ENCODE peak calls at places on chromosomes 6 and 20, in seven cellular contexts. One of them, this sample, is unnamed.

GRCh38 chr6:135299256-135299655 is 118.1 kb downstream of the MYB start:
- DNase-seq in OCI-LY7: no peak
- DNase-seq in activated T-cell treated with anti-CD3 and anti-CD28 coated beads for 24 hours: no peak
- DNase-seq in activated naive CD4-positive, alpha-beta T cell: no peak
- DNase-seq in colonic mucosa: no peak
- DNase-seq in iPS-NIHi11: no peak
- DNase-seq in T-helper 1 cell: no peak
- DNase-seq in this sample: no peak

GRCh38 chr6:14673201-14673600 is 555.6 kb downstream of the CD83 start:
- DNase-seq in activated T-cell treated with anti-CD3 and anti-CD28 coated beads for 24 hours: no peak
- DNase-seq in colonic mucosa: no peak
- DNase-seq in OCI-LY7: no peak
- DNase-seq in activated naive CD4-positive, alpha-beta T cell: no peak
- DNase-seq in T-helper 1 cell: no peak
- DNase-seq in iPS-NIHi11: no peak
- DNase-seq in this sample: no peak

GRCh38 chr6:169984181-169985120 is 233.0 kb downstream of the ERMARD start:
- DNase-seq in iPS-NIHi11: no peak
- DNase-seq in activated T-cell treated with anti-CD3 and anti-CD28 coated beads for 24 hours: no peak
- DNase-seq in T-helper 1 cell: no peak
- DNase-seq in activated naive CD4-positive, alpha-beta T cell: no peak
- DNase-seq in OCI-LY7: no peak
- DNase-seq in colonic mucosa: no peak
- DNase-seq in this sample: no peak

GRCh38 chr20:38021373-38021772 is 11.9 kb downstream of the TTI1 start:
- DNase-seq in iPS-NIHi11: no peak
- DNase-seq in colonic mucosa: no peak
- DNase-seq in activated T-cell treated with anti-CD3 and anti-CD28 coated beads for 24 hours: no peak
- DNase-seq in OCI-LY7: no peak
- DNase-seq in activated naive CD4-positive, alpha-beta T cell: no peak
- DNase-seq in T-helper 1 cell: no peak
- DNase-seq in this sample: no peak

GRCh38 chr6:1903780-1904493 is 294.2 kb downstream of the FOXC1 start:
- DNase-seq in activated naive CD4-positive, alpha-beta T cell: no peak
- DNase-seq in iPS-NIHi11: no peak
- DNase-seq in colonic mucosa: no peak
- DNase-seq in OCI-LY7: no peak
- DNase-seq in T-helper 1 cell: no peak
- DNase-seq in activated T-cell treated with anti-CD3 and anti-CD28 coated beads for 24 hours: no peak
- DNase-seq in this sample: no peak

GRCh38 chr20:49347156-49347555 is 69.3 kb upstream of the ZNFX1 start:
- DNase-seq in iPS-NIHi11: no peak
- DNase-seq in T-helper 1 cell: no peak
- DNase-seq in activated T-cell treated with anti-CD3 and anti-CD28 coated beads for 24 hours: no peak
- DNase-seq in OCI-LY7: no peak
- DNase-seq in colonic mucosa: no peak
- DNase-seq in activated naive CD4-positive, alpha-beta T cell: no peak
- DNase-seq in this sample: no peak

GRCh38 chr6:34094474-34095135 is 51.3 kb downstream of the GRM4 start:
- DNase-seq in OCI-LY7: no peak
- DNase-seq in activated naive CD4-positive, alpha-beta T cell: no peak
- DNase-seq in iPS-NIHi11: no peak
- DNase-seq in T-helper 1 cell: no peak
- DNase-seq in activated T-cell treated with anti-CD3 and anti-CD28 coated beads for 24 hours: no peak
- DNase-seq in colonic mucosa: no peak
- DNase-seq in this sample: no peak

GRCh38 chr6:56902551-56903464 is 52.1 kb upstream of the BEND6 start:
- DNase-seq in iPS-NIHi11: peak; percentile 29
- DNase-seq in activated naive CD4-positive, alpha-beta T cell: no peak
- DNase-seq in activated T-cell treated with anti-CD3 and anti-CD28 coated beads for 24 hours: no peak
- DNase-seq in T-helper 1 cell: no peak
- DNase-seq in colonic mucosa: peak; percentile 30
- DNase-seq in OCI-LY7: peak; percentile 57
- DNase-seq in this sample: no peak

GRCh38 chr20:24059174-24059573 is 70.6 kb upstream of the GGTLC1 start:
- DNase-seq in activated naive CD4-positive, alpha-beta T cell: no peak
- DNase-seq in iPS-NIHi11: no peak
- DNase-seq in T-helper 1 cell: no peak
- DNase-seq in OCI-LY7: no peak
- DNase-seq in colonic mucosa: no peak
- DNase-seq in activated T-cell treated with anti-CD3 and anti-CD28 coated beads for 24 hours: no peak
- DNase-seq in this sample: no peak

GRCh38 chr20:32709528-32710121 is 33.6 kb downstream of the COMMD7 start:
- DNase-seq in activated naive CD4-positive, alpha-beta T cell: no peak
- DNase-seq in colonic mucosa: no peak
- DNase-seq in T-helper 1 cell: no peak
- DNase-seq in activated T-cell treated with anti-CD3 and anti-CD28 coated beads for 24 hours: no peak
- DNase-seq in OCI-LY7: no peak
- DNase-seq in iPS-NIHi11: no peak
- DNase-seq in this sample: no peak

GRCh38 chr20:19890358-19891117 is 126.6 kb upstream of the NAA20 start:
- DNase-seq in iPS-NIHi11: no peak
- DNase-seq in colonic mucosa: peak; percentile 38
- DNase-seq in activated T-cell treated with anti-CD3 and anti-CD28 coated beads for 24 hours: no peak
- DNase-seq in OCI-LY7: no peak
- DNase-seq in T-helper 1 cell: no peak
- DNase-seq in activated naive CD4-positive, alpha-beta T cell: no peak
- DNase-seq in this sample: no peak

GRCh38 chr6:11778648-11779307 is at the start of gene ADTRP:
- DNase-seq in activated T-cell treated with anti-CD3 and anti-CD28 coated beads for 24 hours: no peak
- DNase-seq in colonic mucosa: peak; percentile 64
- DNase-seq in OCI-LY7: no peak
- DNase-seq in activated naive CD4-positive, alpha-beta T cell: no peak
- DNase-seq in iPS-NIHi11: no peak
- DNase-seq in T-helper 1 cell: no peak
- DNase-seq in this sample: no peak

GRCh38 chr6:134363323-134364039 is 45.6 kb upstream of the SGK1 start:
- DNase-seq in T-helper 1 cell: no peak
- DNase-seq in activated T-cell treated with anti-CD3 and anti-CD28 coated beads for 24 hours: no peak
- DNase-seq in iPS-NIHi11: no peak
- DNase-seq in colonic mucosa: no peak
- DNase-seq in activated naive CD4-positive, alpha-beta T cell: no peak
- DNase-seq in OCI-LY7: no peak
- DNase-seq in this sample: no peak

GRCh38 chr6:52410979-52411378 is 9.2 kb upstream of the EFHC1 start:
- DNase-seq in activated T-cell treated with anti-CD3 and anti-CD28 coated beads for 24 hours: no peak
- DNase-seq in colonic mucosa: no peak
- DNase-seq in activated naive CD4-positive, alpha-beta T cell: no peak
- DNase-seq in iPS-NIHi11: no peak
- DNase-seq in T-helper 1 cell: no peak
- DNase-seq in OCI-LY7: no peak
- DNase-seq in this sample: no peak

GRCh38 chr20:38067717-38068365 is 34.3 kb downstream of the RPRD1B start:
- DNase-seq in colonic mucosa: no peak
- DNase-seq in activated naive CD4-positive, alpha-beta T cell: no peak
- DNase-seq in activated T-cell treated with anti-CD3 and anti-CD28 coated beads for 24 hours: no peak
- DNase-seq in iPS-NIHi11: no peak
- DNase-seq in OCI-LY7: no peak
- DNase-seq in T-helper 1 cell: no peak
- DNase-seq in this sample: no peak

GRCh38 chr6:88248709-88249321 is 82.7 kb upstream of the CNR1 start:
- DNase-seq in T-helper 1 cell: no peak
- DNase-seq in activated naive CD4-positive, alpha-beta T cell: no peak
- DNase-seq in colonic mucosa: no peak
- DNase-seq in activated T-cell treated with anti-CD3 and anti-CD28 coated beads for 24 hours: no peak
- DNase-seq in iPS-NIHi11: no peak
- DNase-seq in OCI-LY7: no peak
- DNase-seq in this sample: no peak

GRCh38 chr20:33838035-33838864 is 27.1 kb downstream of the CHMP4B start:
- DNase-seq in T-helper 1 cell: no peak
- DNase-seq in OCI-LY7: no peak
- DNase-seq in colonic mucosa: no peak
- DNase-seq in activated naive CD4-positive, alpha-beta T cell: no peak
- DNase-seq in iPS-NIHi11: no peak
- DNase-seq in activated T-cell treated with anti-CD3 and anti-CD28 coated beads for 24 hours: no peak
- DNase-seq in this sample: no peak

GRCh38 chr6:45569210-45569945 is 191.6 kb upstream of the SUPT3H start:
- DNase-seq in activated T-cell treated with anti-CD3 and anti-CD28 coated beads for 24 hours: no peak
- DNase-seq in activated naive CD4-positive, alpha-beta T cell: no peak
- DNase-seq in colonic mucosa: no peak
- DNase-seq in OCI-LY7: no peak
- DNase-seq in T-helper 1 cell: no peak
- DNase-seq in iPS-NIHi11: no peak
- DNase-seq in this sample: no peak

This sample was measured in omental fat pad.